ENCODE peak calls at places on chromosome 22, in seven cellular contexts. One of them, this sample, is unnamed.

GRCh38 chr22:49549256-49549655 is 278.4 kb downstream of the BRD1 start:
- DNase-seq in ecto neural progenitor cell: no peak
- DNase-seq in GOT3: no peak
- DNase-seq in substantia nigra: no peak
- DNase-seq in SHP77: no peak
- DNase-seq in COLO829: no peak
- DNase-seq in T-cell: no peak
- DNase-seq in this sample: no peak

GRCh38 chr22:21972293-21972779 is 10.3 kb downstream of the TOP3B start:
- DNase-seq in T-cell: peak; percentile 37
- DNase-seq in ecto neural progenitor cell: peak; percentile 75
- DNase-seq in GOT3: no peak
- DNase-seq in COLO829: peak; percentile 72
- DNase-seq in substantia nigra: no peak
- DNase-seq in SHP77: no peak
- DNase-seq in this sample: peak; percentile 83

GRCh38 chr22:48968201-48968959 is 859.3 kb downstream of the BRD1 start:
- DNase-seq in COLO829: no peak
- DNase-seq in SHP77: peak; percentile 49
- DNase-seq in substantia nigra: no peak
- DNase-seq in ecto neural progenitor cell: peak; percentile 47
- DNase-seq in GOT3: no peak
- DNase-seq in T-cell: no peak
- DNase-seq in this sample: peak; percentile 59

GRCh38 chr22:44765571-44766285 is 13.4 kb downstream of the ARHGAP8 start:
- DNase-seq in substantia nigra: no peak
- DNase-seq in SHP77: no peak
- DNase-seq in ecto neural progenitor cell: no peak
- DNase-seq in GOT3: no peak
- DNase-seq in COLO829: no peak
- DNase-seq in T-cell: no peak
- DNase-seq in this sample: no peak

GRCh38 chr22:44129614-44129976 is 51.1 kb upstream of the PARVG start:
- DNase-seq in GOT3: no peak
- DNase-seq in SHP77: peak; percentile 68
- DNase-seq in ecto neural progenitor cell: no peak
- DNase-seq in T-cell: no peak
- DNase-seq in substantia nigra: no peak
- DNase-seq in COLO829: no peak
- DNase-seq in this sample: no peak

GRCh38 chr22:46754110-46754799 is 8.2 kb upstream of the TBC1D22A start:
- DNase-seq in ecto neural progenitor cell: no peak
- DNase-seq in SHP77: peak; percentile 92
- DNase-seq in GOT3: peak; percentile 84
- DNase-seq in substantia nigra: no peak
- DNase-seq in COLO829: peak; percentile 96
- DNase-seq in T-cell: no peak
- DNase-seq in this sample: no peak

GRCh38 chr22:39820266-39820665 is 73.3 kb downstream of the ENTHD1 start:
- DNase-seq in substantia nigra: no peak
- DNase-seq in COLO829: peak; percentile 96
- DNase-seq in GOT3: no peak
- DNase-seq in T-cell: no peak
- DNase-seq in ecto neural progenitor cell: no peak
- DNase-seq in SHP77: no peak
- DNase-seq in this sample: no peak

GRCh38 chr22:47039356-47039755 is 276.9 kb downstream of the TBC1D22A start:
- DNase-seq in SHP77: no peak
- DNase-seq in T-cell: no peak
- DNase-seq in GOT3: no peak
- DNase-seq in COLO829: no peak
- DNase-seq in substantia nigra: no peak
- DNase-seq in ecto neural progenitor cell: no peak
- DNase-seq in this sample: no peak

GRCh38 chr22:37193629-37194191 is 5.7 kb upstream of the C1QTNF6 start:
- DNase-seq in T-cell: peak; percentile 35
- DNase-seq in SHP77: no peak
- DNase-seq in ecto neural progenitor cell: no peak
- DNase-seq in GOT3: no peak
- DNase-seq in substantia nigra: no peak
- DNase-seq in COLO829: peak; percentile 76
- DNase-seq in this sample: peak; percentile 87

GRCh38 chr22:29071261-29072045 is 1.4 kb upstream of the KREMEN1 start:
- DNase-seq in ecto neural progenitor cell: peak; percentile 83
- DNase-seq in GOT3: no peak
- DNase-seq in T-cell: no peak
- DNase-seq in SHP77: no peak
- DNase-seq in COLO829: no peak
- DNase-seq in substantia nigra: no peak
- DNase-seq in this sample: peak; percentile 71